ENCODE peak calls at places on chromosomes 6 and 20, in ten cellular contexts. F is ovary, K is psoas muscle, D is mammary epithelial cell, S is H9, W is fibroblast of mammary gland, T is astrocyte of the spinal cord, V is cardiac muscle cell, L is progenitor cell of endocrine pancreas, O is cardiac fibroblast. H is an unnamed sample.
A peak's percentile ranks its signal among the peaks of the same experiment; 100 is the strongest.

GRCh38 chr20:43939762-43940121 is 25.1 kb downstream of the TOX2 start:
- DNase-seq in F (no peak), K (no peak), D (no peak), S (no peak), W (peak; percentile 77), T (no peak), V (no peak), L (no peak), O (no peak), H (no peak)

GRCh38 chr6:159969921-159970320 is 1.0 kb downstream of the IGF2R start:
- DNase-seq in F (no peak), K (no peak), D (peak; percentile 63), S (no peak), W (peak; percentile 82), T (peak; percentile 78), V (peak; percentile 73), L (peak; percentile 17), O (peak; percentile 78), H (peak; percentile 45)

GRCh38 chr6:167734662-167735497 is 91.8 kb upstream of the AFDN start:
- DNase-seq in F (peak; percentile 36), K (no peak), D (no peak), S (no peak), W (no peak), T (no peak), V (no peak), L (no peak), O (no peak), H (no peak)

GRCh38 chr6:167566711-167567141 is 241.8 kb downstream of the TTLL2 start:
- DNase-seq in F (no peak), K (no peak), D (no peak), S (no peak), W (no peak), T (no peak), V (no peak), L (no peak), O (no peak), H (no peak)

GRCh38 chr6:89375902-89376301 is 23.4 kb upstream of the UBE2J1 start:
- DNase-seq in F (no peak), K (no peak), D (no peak), S (no peak), W (no peak), T (no peak), V (no peak), L (no peak), O (no peak), H (no peak)

GRCh38 chr6:38599966-38600550 is 39.7 kb downstream of the BTBD9 start:
- DNase-seq in F (no peak), K (no peak), D (no peak), S (no peak), W (no peak), T (no peak), V (peak; percentile 8), L (no peak), O (no peak), H (no peak)

GRCh38 chr6:133609404-133610270 is 279.3 kb upstream of the TCF21 start:
- DNase-seq in F (no peak), K (no peak), D (peak; percentile 97), S (no peak), W (peak; percentile 100), T (peak; percentile 99), V (peak; percentile 96), L (no peak), O (peak; percentile 98), H (no peak)

GRCh38 chr6:24524801-24525200 is 30.0 kb downstream of the ALDH5A1 start:
- DNase-seq in F (no peak), K (no peak), D (peak; percentile 33), S (peak; percentile 37), W (peak; percentile 59), T (peak; percentile 59), V (peak; percentile 71), L (no peak), O (peak; percentile 67), H (peak; percentile 13)

DNA sequence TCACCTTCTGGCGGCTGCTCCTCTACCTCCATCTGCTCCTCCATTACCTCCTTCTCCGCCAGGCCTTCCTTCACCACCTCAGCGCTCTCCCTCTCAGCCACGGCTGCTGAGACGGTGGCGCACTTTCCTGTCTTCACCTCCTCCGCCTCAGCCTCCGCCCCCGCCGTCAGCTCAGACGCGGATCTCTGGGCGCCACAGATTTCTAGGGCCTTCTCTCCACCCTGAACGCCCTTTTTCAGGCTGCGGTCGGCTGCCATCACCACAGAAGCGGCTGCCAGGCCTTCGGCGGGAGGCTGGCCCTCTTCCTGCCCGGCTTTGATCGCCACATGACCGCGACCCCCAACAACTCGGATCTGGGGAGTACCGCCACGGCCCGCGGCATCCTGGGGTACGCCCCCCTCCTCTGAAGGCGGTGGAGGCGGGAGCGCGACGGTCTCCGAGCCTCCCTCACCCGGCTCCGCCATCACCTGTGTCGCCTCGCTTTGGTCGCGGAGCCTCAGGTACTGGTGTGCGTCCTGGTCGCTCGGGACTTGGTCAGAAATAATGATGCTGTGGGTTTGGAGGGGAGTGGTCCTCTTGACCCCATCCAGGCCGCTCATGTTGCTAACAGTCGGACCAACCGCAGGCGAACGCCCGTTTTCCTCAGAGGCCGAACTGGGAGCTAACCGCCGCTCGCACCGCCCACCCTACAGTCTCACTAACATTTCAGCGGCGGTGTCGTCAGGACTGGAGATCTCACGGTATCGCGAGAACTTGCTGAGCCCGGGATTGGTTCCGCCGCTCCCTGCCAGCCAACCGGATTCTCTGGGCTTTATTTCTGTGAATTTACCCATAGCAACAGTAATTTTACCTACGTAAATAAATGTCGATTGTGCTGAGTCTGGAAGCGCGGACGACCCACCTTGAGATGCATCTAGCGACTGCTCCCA is at the start of gene TSPYL1:
- DNase-seq in F (peak; percentile 96), K (peak; percentile 97), D (peak; percentile 96), S (peak; percentile 96), W (peak; percentile 97), T (peak; percentile 98), V (peak; percentile 98), L (peak; percentile 87), O (peak; percentile 98), H (peak; percentile 94)
- TF ChIP-seq CTCF in F (no peak), K (no peak), D (no peak), S (no peak), W (no peak), T (no peak), V (peak; percentile 9), L (no peak), O (no peak), H (no peak)

GRCh38 chr6:154942770-154943169 is 52.3 kb upstream of the TIAM2 start:
- DNase-seq in F (no peak), K (no peak), D (no peak), S (no peak), W (no peak), T (no peak), V (no peak), L (no peak), O (no peak), H (no peak)

GRCh38 chr6:154938245-154938583 is 56.9 kb upstream of the TIAM2 start:
- DNase-seq in F (no peak), K (no peak), D (no peak), S (no peak), W (no peak), T (no peak), V (no peak), L (no peak), O (no peak), H (no peak)

GRCh38 chr6:154932562-154933027 is 62.5 kb upstream of the TIAM2 start:
- DNase-seq in F (no peak), K (no peak), D (peak; percentile 62), S (no peak), W (peak; percentile 95), T (peak; percentile 75), V (peak; percentile 58), L (no peak), O (peak; percentile 36), H (no peak)

GRCh38 chr6:154933181-154933827 is 61.8 kb upstream of the TIAM2 start:
- DNase-seq in F (no peak), K (no peak), D (no peak), S (no peak), W (peak; percentile 17), T (peak; percentile 51), V (peak; percentile 45), L (no peak), O (peak; percentile 30), H (no peak)

GRCh38 chr6:154937306-154938244 is 57.5 kb upstream of the TIAM2 start:
- DNase-seq in F (no peak), K (no peak), D (no peak), S (peak; percentile 47), W (peak; percentile 17), T (peak; percentile 55), V (no peak), L (no peak), O (no peak), H (peak; percentile 41)
- TF ChIP-seq CTCF in F (no peak), K (no peak), D (no peak), S (peak; percentile 14), W (no peak), T (peak; percentile 27), V (no peak), L (no peak), O (no peak), H (no peak)

DNA sequence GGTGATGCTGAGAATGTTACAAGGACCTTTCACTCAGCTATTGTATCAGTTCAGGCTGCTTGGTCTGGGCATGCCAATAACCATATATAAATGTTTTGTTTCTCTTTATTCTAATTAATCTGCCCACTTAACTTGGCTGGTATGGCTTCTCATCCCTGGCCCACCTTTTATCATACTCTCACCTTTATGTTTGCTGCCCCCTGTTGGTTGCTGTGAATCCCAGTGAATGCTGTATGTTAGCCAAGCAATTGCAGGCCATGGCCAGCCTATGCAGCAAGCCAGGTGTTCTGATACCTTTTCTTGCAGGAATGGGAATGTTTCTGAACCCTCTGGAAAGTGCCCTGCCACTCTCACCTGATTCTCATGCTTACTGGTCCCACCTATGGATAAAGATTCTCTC is 54.6 kb downstream of the PCSK2 start:
- DNase-seq in F (no peak), K (no peak), D (peak; percentile 18), S (peak; percentile 73), W (no peak), T (no peak), V (no peak), L (no peak), O (no peak), H (peak; percentile 52)
- TF ChIP-seq CTCF in F (no peak), K (no peak), D (peak; percentile 43), S (peak; percentile 79), W (peak; percentile 15), T (peak; percentile 6), V (no peak), L (peak; percentile 47), O (no peak), H (peak; percentile 51)

GRCh38 chr6:48597951-48598350 is 487.0 kb upstream of the PTCHD4 start:
- DNase-seq in F (no peak), K (no peak), D (no peak), S (no peak), W (peak; percentile 6), T (no peak), V (peak; percentile 81), L (no peak), O (peak; percentile 79), H (no peak)
- TF ChIP-seq CTCF in F (no peak), K (no peak), D (no peak), S (no peak), W (no peak), T (no peak), V (no peak), L (no peak), O (no peak), H (no peak)

GRCh38 chr6:14118091-14118439 is 493 bp downstream of the CD83 start:
- DNase-seq in F (no peak), K (no peak), D (no peak), S (no peak), W (no peak), T (no peak), V (no peak), L (no peak), O (no peak), H (no peak)
- TF ChIP-seq CTCF in F (no peak), K (no peak), D (no peak), S (no peak), W (no peak), T (no peak), V (no peak), L (no peak), O (no peak), H (no peak)

H was measured in nephron progenitor cell.